ENCODE peak calls at places on chromosome X, in four cellular contexts. U is fibroblast of the conjunctiva, C is HEK293T, P is endothelial cell. X is an unnamed sample.

GRCh38 chrX:101659601-101660063 is at the start of gene ARMCX2:
- DNase-seq in U (peak; percentile 61), C (no peak), P (peak; percentile 30), X (peak; percentile 35)

GRCh38 chrX:97123001-97123400 is 239.3 kb downstream of the RPA4 start:
- DNase-seq in P (no peak), U (no peak), C (no peak), X (no peak)

GRCh38 chrX:6053126-6053625 is 175.5 kb downstream of the NLGN4X start:
- DNase-seq in U (no peak), C (no peak), P (no peak), X (no peak)

GRCh38 chrX:106170318-106170717 is 2.2 kb downstream of the PWWP3B start:
- DNase-seq in C (no peak), P (no peak), U (peak; percentile 4), X (peak; percentile 23)

GRCh38 chrX:30027636-30028035 is 187.7 kb upstream of the MAGEB2 start:
- DNase-seq in C (no peak), P (no peak), U (no peak), X (peak; percentile 3)

GRCh38 chrX:123331349-123331748 is 147.3 kb downstream of the GRIA3 start:
- DNase-seq in C (no peak), U (no peak), P (no peak), X (no peak)

GRCh38 chrX:76183289-76184057 is 10.6 kb downstream of the PBDC1 start:
- DNase-seq in U (peak; percentile 64), P (no peak), C (no peak), X (peak; percentile 86)

GRCh38 chrX:46777971-46778810 is 19.3 kb upstream of the SLC9A7 start:
- DNase-seq in P (no peak), C (no peak), U (no peak), X (no peak)